ENCODE peak calls at places on chromosomes 6 and 20, in six cellular contexts. I is skeletal muscle cell; J is GM10248; G is sigmoid colon; F is stimulated activated naive CD8-positive, alpha-beta T cell treated with anti-CD3 and anti-CD28 coated beads, Interleukin-15, amount 100 ng/mL, for 72 hours; E is hepatic stellate cell. C is an unnamed sample.

GRCh38 chr6:91376686-91377085 is 789.8 kb upstream of the MAP3K7 start:
- DNase-seq in I (no peak), J (no peak), G (no peak), F (no peak), E (no peak), C (no peak)

GRCh38 chr20:22946594-22946993 is 88.5 kb upstream of the SSTR4 start:
- DNase-seq in I (no peak), J (no peak), G (no peak), F (no peak), E (no peak), C (no peak)

GRCh38 chr6:151808331-151809241 is 1.1 kb downstream of the ESR1 start:
- DNase-seq in I (no peak), J (no peak), G (no peak), F (no peak), E (no peak), C (no peak)

GRCh38 chr20:48644286-48644828 is 183.4 kb downstream of the PREX1 start:
- DNase-seq in I (no peak), J (no peak), G (no peak), F (no peak), E (no peak), C (no peak)

GRCh38 chr20:41533537-41534136 is 84.5 kb downstream of the CHD6 start:
- DNase-seq in I (no peak), J (no peak), G (no peak), F (no peak), E (no peak), C (no peak)

GRCh38 chr20:13022401-13023170 is 13.8 kb downstream of the SPTLC3 start:
- DNase-seq in I (peak; percentile 73), J (no peak), G (no peak), F (no peak), E (no peak), C (no peak)

GRCh38 chr6:158022749-158023596 is 41.3 kb downstream of the SYNJ2 start:
- DNase-seq in I (no peak), J (no peak), G (no peak), F (no peak), E (no peak), C (no peak)

GRCh38 chr20:43583982-43584432 is 6.7 kb upstream of the IFT52 start:
- DNase-seq in I (peak; percentile 98), J (no peak), G (no peak), F (no peak), E (peak; percentile 87), C (peak; percentile 83)

GRCh38 chr6:21586760-21587181 is 6.8 kb upstream of the SOX4 start:
- DNase-seq in I (no peak), J (no peak), G (no peak), F (no peak), E (no peak), C (no peak)

GRCh38 chr6:40901322-40902055 is 137.5 kb downstream of the UNC5CL start:
- DNase-seq in I (no peak), J (no peak), G (no peak), F (no peak), E (no peak), C (no peak)

GRCh38 chr6:49515485-49516146 is 15.9 kb downstream of the GLYATL3 start:
- DNase-seq in I (no peak), J (no peak), G (no peak), F (no peak), E (no peak), C (no peak)

GRCh38 chr6:36443951-36444428 is 1.2 kb downstream of the KCTD20 start:
- DNase-seq in I (no peak), J (peak; percentile 26), G (no peak), F (no peak), E (peak; percentile 22), C (no peak)

GRCh38 chr6:112409311-112409710 is 62.2 kb downstream of the RFPL4B start:
- DNase-seq in I (no peak), J (no peak), G (no peak), F (no peak), E (no peak), C (no peak)

GRCh38 chr6:110331383-110331782 is 26.8 kb downstream of the METTL24 start:
- DNase-seq in I (no peak), J (no peak), G (no peak), F (no peak), E (no peak), C (no peak)

GRCh38 chr6:169141706-169142705 is 111.6 kb downstream of the THBS2 start:
- DNase-seq in I (no peak), J (no peak), G (peak; percentile 92), F (no peak), E (peak; percentile 68), C (no peak)

GRCh38 chr6:17640477-17640917 is 40.4 kb downstream of the FAM8A1 start:
- DNase-seq in I (no peak), J (no peak), G (no peak), F (no peak), E (no peak), C (no peak)

GRCh38 chr6:57342148-57342669 is 24.8 kb downstream of the PRIM2 start:
- DNase-seq in I (no peak), J (no peak), G (no peak), F (no peak), E (no peak), C (no peak)

GRCh38 chr6:142518126-142518525 is 216.3 kb downstream of the ADGRG6 start:
- DNase-seq in I (no peak), J (no peak), G (no peak), F (no peak), E (no peak), C (no peak)

GRCh38 chr6:37171141-37171969 is 1.4 kb downstream of the PIM1 start:
- DNase-seq in I (no peak), J (peak; percentile 26), G (peak; percentile 86), F (peak; percentile 54), E (no peak), C (peak; percentile 78)

GRCh38 chr20:9852566-9852965 is 13.7 kb upstream of the PAK5 start:
- DNase-seq in I (no peak), J (no peak), G (no peak), F (no peak), E (no peak), C (no peak)

GRCh38 chr6:40611416-40611815 is 24.3 kb upstream of the LRFN2 start:
- DNase-seq in I (no peak), J (no peak), G (no peak), F (no peak), E (no peak), C (no peak)

GRCh38 chr6:106097368-106098231 is 11.5 kb downstream of the PRDM1 start:
- DNase-seq in I (no peak), J (peak; percentile 46), G (no peak), F (peak; percentile 67), E (no peak), C (no peak)

GRCh38 chr6:32129297-32130088 is 595 bp downstream of the FKBPL start:
- DNase-seq in I (no peak), J (no peak), G (peak; percentile 67), F (no peak), E (no peak), C (no peak)

GRCh38 chr6:150549577-150550184 is 50.0 kb upstream of the PLEKHG1 start:
- DNase-seq in I (no peak), J (no peak), G (no peak), F (no peak), E (no peak), C (no peak)

GRCh38 chr6:144449911-144450690 is 165.0 kb downstream of the UTRN start:
- DNase-seq in I (peak; percentile 4), J (no peak), G (no peak), F (no peak), E (no peak), C (no peak)

GRCh38 chr6:13810688-13811446 is 3.5 kb downstream of the MCUR1 start:
- DNase-seq in I (no peak), J (no peak), G (no peak), F (no peak), E (no peak), C (no peak)

GRCh38 chr6:100432136-100432535 is 32.6 kb downstream of the SIM1 start:
- DNase-seq in I (no peak), J (no peak), G (no peak), F (no peak), E (no peak), C (no peak)

GRCh38 chr6:32092760-32093497 is 16.2 kb downstream of the TNXB start:
- DNase-seq in I (no peak), J (no peak), G (peak; percentile 77), F (no peak), E (no peak), C (peak; percentile 59)

GRCh38 chr20:4038047-4038459 is 22.7 kb upstream of the RNF24 start:
- DNase-seq in I (no peak), J (peak; percentile 88), G (peak; percentile 84), F (peak; percentile 87), E (peak; percentile 81), C (peak; percentile 77)

GRCh38 chr20:17627101-17627950 is 54.7 kb downstream of the RRBP1 start:
- DNase-seq in I (no peak), J (no peak), G (peak; percentile 65), F (no peak), E (no peak), C (no peak)

GRCh38 chr6:147693185-147693584 is 184.7 kb downstream of the SAMD5 start:
- DNase-seq in I (no peak), J (no peak), G (no peak), F (no peak), E (no peak), C (no peak)

GRCh38 chr20:44695295-44696230 is 19.6 kb upstream of the CCN5 start:
- DNase-seq in I (no peak), J (no peak), G (no peak), F (no peak), E (no peak), C (no peak)

GRCh38 chr6:1862411-1862810 is 252.7 kb downstream of the FOXC1 start:
- DNase-seq in I (no peak), J (no peak), G (no peak), F (no peak), E (no peak), C (no peak)

GRCh38 chr6:164097557-164098398 is 683.3 kb downstream of the QKI start:
- DNase-seq in I (peak; percentile 62), J (no peak), G (no peak), F (no peak), E (no peak), C (no peak)

GRCh38 chr6:68559716-68560115 is 75.4 kb upstream of the ADGRB3 start:
- DNase-seq in I (peak; percentile 4), J (no peak), G (no peak), F (no peak), E (no peak), C (no peak)

GRCh38 chr6:6684365-6684833 is 95.9 kb downstream of the LY86 start:
- DNase-seq in I (no peak), J (peak; percentile 84), G (no peak), F (peak; percentile 50), E (no peak), C (no peak)

C was measured in sciatic nerve.